ENCODE peak calls at places on chromosomes 3 and 15, in nine cellular contexts. X, I, B, N, E, R, P, V and T are unnamed samples.

GRCh38 chr3:136105044-136105443 is 91.1 kb downstream of the MSL2 start:
- DNase-seq in X (no peak), V (no peak), R (no peak), P (no peak), B (no peak), I (no peak), E (no peak), N (no peak), T (no peak)

GRCh38 chr15:73902121-73903020 is 23.9 kb upstream of the LOXL1 start:
- DNase-seq in V (no peak), E (no peak), R (no peak), N (no peak), B (no peak), X (no peak), P (no peak), I (no peak), T (no peak)

GRCh38 chr3:124057453-124057852 is 65.5 kb upstream of the ROPN1 start:
- DNase-seq in X (no peak), B (peak; percentile 26), P (no peak), R (no peak), E (no peak), V (no peak), I (no peak), N (no peak), T (no peak)

GRCh38 chr15:96372554-96372953 is 42.1 kb downstream of the NR2F2 start:
- DNase-seq in V (no peak), E (no peak), N (no peak), P (no peak), B (no peak), X (no peak), I (no peak), R (no peak), T (no peak)

GRCh38 chr3:139774570-139775302 is 97.0 kb upstream of the NMNAT3 start:
- DNase-seq in B (no peak), R (no peak), I (no peak), E (no peak), X (no peak), V (peak; percentile 41), N (no peak), P (no peak), T (no peak)

GRCh38 chr3:129868912-129869311 is 24.6 kb downstream of the TMCC1 start:
- DNase-seq in P (no peak), I (no peak), N (no peak), E (no peak), V (no peak), R (no peak), X (no peak), B (no peak), T (no peak)

GRCh38 chr3:49928511-49929017 is 1.0 kb downstream of the MON1A start:
- DNase-seq in V (no peak), I (peak; percentile 46), X (no peak), P (no peak), B (no peak), N (no peak), R (peak; percentile 55), E (no peak), T (no peak)

GRCh38 chr3:140117111-140117526 is 182.1 kb downstream of the CLSTN2 start:
- DNase-seq in N (no peak), X (no peak), B (no peak), I (no peak), V (peak; percentile 54), R (no peak), E (no peak), P (no peak), T (no peak)

GRCh38 chr3:40871411-40871810 is 327.9 kb upstream of the CTNNB1 start:
- DNase-seq in X (no peak), I (no peak), V (no peak), R (no peak), B (no peak), E (no peak), N (no peak), P (no peak), T (no peak)

GRCh38 chr15:52804526-52805081 is 14.5 kb upstream of the ONECUT1 start:
- DNase-seq in B (no peak), E (peak; percentile 70), P (no peak), I (no peak), V (no peak), R (no peak), X (no peak), N (no peak), T (no peak)

GRCh38 chr3:14918356-14918860 is 29.0 kb upstream of the NR2C2 start:
- DNase-seq in R (no peak), B (no peak), X (no peak), P (no peak), V (no peak), I (no peak), N (no peak), E (no peak), T (peak; percentile 39)

GRCh38 chr3:176961916-176962315 is 235.4 kb downstream of the TBL1XR1 start:
- DNase-seq in E (no peak), X (no peak), I (no peak), R (no peak), P (no peak), B (no peak), V (no peak), N (peak; percentile 60), T (no peak)

GRCh38 chr3:20853890-20854289 is 667.9 kb upstream of the SGO1 start:
- DNase-seq in E (no peak), I (no peak), B (no peak), N (no peak), X (no peak), R (no peak), V (no peak), P (no peak), T (no peak)

GRCh38 chr15:50181206-50181982 is 602 bp upstream of the SLC27A2 start:
- DNase-seq in I (no peak), B (no peak), X (no peak), R (no peak), N (no peak), V (no peak), P (no peak), E (peak; percentile 67), T (no peak)
- H3K4me3 ChIP-seq in I (peak overlapping the region; percentile 71), B (peak overlapping the region; percentile 53), X (peak overlapping the region; percentile 54), R (peak overlapping the region; percentile 66), N (peak overlapping the region; percentile 78), V (peak overlapping the region; percentile 64), P (no peak overlapping the region), E (peak overlapping the region; percentile 70), T (peak overlapping the region; percentile 66)

DNA sequence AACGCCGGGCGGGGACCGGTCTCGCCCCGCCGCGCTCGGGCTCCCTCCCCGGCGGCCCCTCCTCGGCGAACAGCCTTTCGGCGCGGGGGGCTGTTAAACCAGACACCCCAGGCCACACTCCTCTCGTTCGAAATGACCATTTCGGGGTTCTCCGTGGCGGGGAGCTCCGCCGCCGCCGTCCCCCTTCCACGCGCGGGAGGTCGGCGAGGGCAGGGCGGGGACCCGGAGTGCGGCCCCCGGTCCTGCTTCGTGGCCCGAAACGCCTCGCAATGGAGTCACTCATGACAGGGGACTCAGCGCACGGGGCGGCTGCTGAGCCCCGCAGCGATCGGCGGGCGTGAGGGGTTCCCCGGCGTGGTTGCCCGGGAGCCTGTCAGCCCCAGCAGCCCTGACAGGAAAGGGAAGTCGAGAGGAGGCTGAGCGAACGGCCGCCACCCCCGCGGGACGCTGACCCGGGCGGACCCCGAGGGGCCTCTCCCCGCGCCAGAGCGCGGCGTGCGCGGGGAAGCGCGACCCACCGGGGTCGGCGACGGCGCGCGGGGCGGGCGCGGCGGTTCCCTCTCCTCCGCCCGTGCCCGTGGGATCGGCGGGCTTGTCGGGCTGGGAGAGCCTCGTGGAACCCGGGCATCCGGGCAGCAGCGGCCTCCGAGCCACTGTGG is 497 bp upstream of the PIGZ start:
- DNase-seq in E (no peak), X (no peak), V (peak; percentile 52), R (peak; percentile 51), N (no peak), I (peak; percentile 43), P (no peak), B (peak; percentile 50), T (peak; percentile 90)
- H3K27ac ChIP-seq in E (peak overlapping the region; percentile 22), X (peak overlapping the region; percentile 87), V (no peak overlapping the region), R (peak overlapping the region; percentile 89), N (no peak overlapping the region), I (peak overlapping the region; percentile 87), P (peak overlapping the region; percentile 78), B (peak overlapping the region; percentile 65), T (peak overlapping the region; percentile 14)

GRCh38 chr3:5480190-5480589 is 292.7 kb downstream of the EDEM1 start:
- DNase-seq in N (no peak), I (peak; percentile 20), R (no peak), X (no peak), V (no peak), B (no peak), P (no peak), E (no peak), T (no peak)
- TF ChIP-seq POLR2A in N (no peak), I (no peak), R (no peak), X (no peak), V (no peak), B (no peak), P (no peak), E (no peak), T (no peak)

GRCh38 chr3:48467473-48468267 is 21.1 kb downstream of the ATRIP start:
- DNase-seq in N (no peak), B (no peak), V (no peak), R (no peak), I (no peak), E (no peak), X (no peak), P (no peak), T (peak; percentile 54)

GRCh38 chr3:48465237-48465530 is 18.6 kb downstream of the ATRIP start:
- DNase-seq in X (no peak), B (no peak), I (no peak), R (no peak), P (no peak), N (no peak), E (no peak), V (no peak), T (no peak)

GRCh38 chr3:48465531-48466378 is 19.2 kb downstream of the ATRIP start:
- DNase-seq in N (peak; percentile 100), E (peak; percentile 97), I (peak; percentile 95), V (peak; percentile 100), X (peak; percentile 97), R (peak; percentile 100), B (peak; percentile 97), P (no peak), T (peak; percentile 98)

GRCh38 chr3:48467110-48467454 is 20.5 kb downstream of the ATRIP start:
- DNase-seq in V (no peak), I (no peak), B (no peak), P (no peak), X (no peak), E (no peak), R (no peak), N (no peak), T (no peak)

DNA sequence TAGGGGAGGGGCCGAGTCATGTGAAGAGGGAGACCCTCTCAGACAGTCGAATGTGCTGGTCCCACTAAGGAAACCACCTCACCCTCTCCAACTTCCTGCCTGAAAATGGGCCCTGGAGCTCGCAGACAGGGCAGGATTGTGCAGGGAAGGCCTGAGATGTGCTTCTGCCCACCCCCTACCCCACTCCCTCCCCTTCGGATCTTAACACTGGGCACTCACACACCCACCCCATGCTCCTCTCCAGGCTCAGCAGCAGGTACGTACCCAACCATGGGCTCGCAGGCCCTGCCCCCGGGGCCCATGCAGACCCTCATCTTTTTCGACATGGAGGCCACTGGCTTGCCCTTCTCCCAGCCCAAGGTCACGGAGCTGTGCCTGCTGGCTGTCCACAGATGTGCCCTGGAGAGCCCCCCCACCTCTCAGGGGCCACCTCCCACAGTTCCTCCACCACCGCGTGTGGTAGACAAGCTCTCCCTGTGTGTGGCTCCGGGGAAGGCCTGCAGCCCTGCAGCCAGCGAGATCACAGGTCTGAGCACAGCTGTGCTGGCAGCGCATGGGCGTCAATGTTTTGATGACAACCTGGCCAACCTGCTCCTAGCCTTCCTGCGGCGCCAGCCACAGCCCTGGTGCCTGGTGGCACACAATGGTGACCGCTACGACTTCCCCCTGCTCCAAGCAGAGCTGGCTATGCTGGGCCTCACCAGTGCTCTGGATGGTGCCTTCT is 20.0 kb downstream of the ATRIP start:
- DNase-seq in R (no peak), V (peak; percentile 72), P (no peak), I (peak; percentile 48), E (peak; percentile 66), N (no peak), X (peak; percentile 66), B (no peak), T (peak; percentile 86)
- H3K4me3 ChIP-seq in R (peak overlapping the region; percentile 55), V (peak overlapping the region; percentile 72), P (peak overlapping the region; percentile 46), I (peak overlapping the region; percentile 45), E (peak overlapping the region; percentile 55), N (peak overlapping the region; percentile 52), X (peak overlapping the region; percentile 61), B (peak overlapping the region; percentile 66), T (peak overlapping the region; percentile 74)